ENCODE peak calls at places on chromosomes 16 and 17, in nine cellular contexts. U, O, W, F, N, C, I, R and Q are unnamed samples. For H3K9me3, the result is how much of the 10 kb centered on the place peaks cover.

GRCh38 chr17:51275381-51275780 is 15.0 kb downstream of the UTP18 start:
- DNase-seq in U (no peak), O (no peak), W (no peak), F (no peak), N (no peak), C (no peak), I (no peak), R (no peak), Q (no peak)

GRCh38 chr17:79654350-79654959 is 43.6 kb upstream of the RBFOX3 start:
- DNase-seq in U (no peak), O (no peak), W (no peak), F (no peak), N (no peak), C (no peak), I (no peak), R (no peak), Q (no peak)

GRCh38 chr16:57539072-57539796 is 2.9 kb upstream of the CCDC102A start:
- DNase-seq in U (no peak), O (no peak), W (no peak), F (no peak), N (no peak), C (no peak), I (no peak), R (no peak), Q (no peak)

GRCh38 chr17:45435481-45435880 is 2.8 kb upstream of the ARHGAP27 start:
- DNase-seq in U (no peak), O (no peak), W (no peak), F (no peak), N (no peak), C (no peak), I (no peak), R (no peak), Q (no peak)

GRCh38 chr17:81121841-81122733 is 43.2 kb upstream of the PVALEF start:
- DNase-seq in U (no peak), O (no peak), W (no peak), F (no peak), N (no peak), C (no peak), I (no peak), R (no peak), Q (no peak)

GRCh38 chr16:66502020-66502913 is 47.7 kb downstream of the TK2 start:
- DNase-seq in U (peak), O (no peak), W (peak), F (no peak), N (peak), C (no peak), I (peak), R (peak), Q (peak)

GRCh38 chr17:66191607-66192377 is at the start of gene CEP112:
- DNase-seq in U (peak), O (no peak), W (peak), F (peak), N (peak), C (peak), I (peak), R (peak), Q (peak)

GRCh38 chr17:7133424-7133823 is 18.8 kb upstream of the ASGR2 start:
- DNase-seq in U (no peak), O (no peak), W (peak), F (peak), N (peak), C (peak), I (peak), R (peak), Q (peak)

GRCh38 chr17:48639982-48640857 is 14.1 kb upstream of the HOXB9 start:
- DNase-seq in U (no peak), O (no peak), W (no peak), F (no peak), N (no peak), C (no peak), I (no peak), R (no peak), Q (no peak)

GRCh38 chr16:27414803-27415431 is 12.9 kb downstream of the IL21R start:
- DNase-seq in U (no peak), O (no peak), W (no peak), F (no peak), N (no peak), C (no peak), I (no peak), R (no peak), Q (no peak)

GRCh38 chr16:30382398-30383015 is at the start of gene SEPTIN1:
- DNase-seq in U (no peak), O (no peak), W (no peak), F (no peak), N (no peak), C (no peak), I (no peak), R (no peak), Q (no peak)

GRCh38 chr17:16622540-16623277 is 30.9 kb downstream of the ZNF624 start:
- DNase-seq in U (no peak), O (no peak), W (no peak), F (no peak), N (no peak), C (no peak), I (no peak), R (no peak), Q (no peak)

GRCh38 chr16:87314990-87315420 is 2.2 kb downstream of the C16orf95 start:
- DNase-seq in U (no peak), O (no peak), W (no peak), F (no peak), N (no peak), C (no peak), I (no peak), R (peak), Q (no peak)

GRCh38 chr16:17515421-17516210 is 44.9 kb upstream of the XYLT1 start:
- DNase-seq in U (no peak), O (no peak), W (no peak), F (no peak), N (no peak), C (no peak), I (no peak), R (no peak), Q (no peak)

DNA sequence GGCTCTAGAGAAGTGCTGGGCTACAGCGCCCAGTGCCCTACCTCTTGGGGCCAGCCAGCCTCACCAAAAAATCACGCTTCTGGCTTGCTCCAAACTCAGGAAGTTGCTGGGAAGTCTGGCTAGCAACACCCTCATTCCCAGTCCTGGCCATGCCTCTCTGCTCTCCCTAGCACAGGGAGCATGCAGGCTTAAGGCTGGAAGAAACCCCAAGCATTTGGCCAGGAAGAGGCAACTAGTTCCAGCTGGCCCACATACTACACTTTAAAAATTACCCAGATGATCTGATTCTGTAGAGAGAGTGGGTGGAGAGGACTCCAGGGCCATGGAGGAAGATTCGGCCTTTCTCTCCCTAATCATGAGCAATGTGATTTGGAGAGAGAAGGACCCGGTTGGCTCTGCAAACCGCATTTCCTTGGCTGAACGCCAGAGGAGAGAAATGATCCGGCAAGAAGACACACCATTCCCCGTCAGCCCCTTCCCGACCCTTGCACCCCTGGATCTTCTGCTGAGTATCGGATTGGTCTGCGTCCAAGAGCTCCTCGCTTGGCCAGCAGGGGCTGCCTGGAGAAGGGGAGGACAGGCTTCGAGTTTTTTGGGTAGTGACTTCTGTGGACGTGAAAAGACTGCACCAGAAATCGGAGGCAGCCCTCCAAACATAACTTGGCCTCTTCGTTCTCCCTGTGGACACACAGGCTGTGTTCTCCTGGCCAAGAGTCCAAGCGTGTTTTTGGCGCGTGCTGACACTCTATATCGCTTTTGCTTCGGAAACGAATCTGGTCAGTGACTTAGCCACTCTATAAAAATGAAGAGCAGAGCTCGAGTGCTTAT is 406.3 kb downstream of the WWOX start:
- DNase-seq in U (peak), O (no peak), W (peak), F (peak), N (peak), C (no peak), I (peak), R (peak), Q (peak)
- TF ChIP-seq CTCF in U (peak), O (no peak), W (peak), F (no peak), N (peak), C (peak), I (peak), R (peak), Q (peak)

DNA sequence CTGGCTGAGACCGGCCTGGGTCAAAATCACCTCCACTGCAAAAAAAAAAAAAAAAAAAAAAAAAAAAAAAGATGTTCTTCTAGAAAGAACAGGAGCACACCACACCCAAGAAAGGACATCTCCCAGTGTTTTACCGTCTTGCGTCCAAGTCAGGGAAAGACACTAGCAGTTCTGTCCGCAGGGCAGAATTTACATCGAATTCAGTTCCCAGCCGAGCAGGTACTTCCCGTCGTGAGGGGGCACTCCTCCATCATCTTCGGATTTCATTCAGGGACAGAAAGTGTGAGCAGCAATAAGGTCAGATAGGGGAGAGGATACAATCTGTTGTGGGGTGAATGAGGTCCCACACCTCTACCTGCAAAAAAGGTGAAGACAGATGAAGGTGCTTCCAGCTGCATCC is 574.7 kb downstream of the KCNJ18 start:
- DNase-seq in U (no peak), O (no peak), W (no peak), F (no peak), N (no peak), C (no peak), I (no peak), R (no peak), Q (no peak)
- H3K9me3 ChIP-seq in U (under half), O (under half), W (under half), F (under half), N (under half), C (under half), I (under half), R (under half), Q (under half)

DNA sequence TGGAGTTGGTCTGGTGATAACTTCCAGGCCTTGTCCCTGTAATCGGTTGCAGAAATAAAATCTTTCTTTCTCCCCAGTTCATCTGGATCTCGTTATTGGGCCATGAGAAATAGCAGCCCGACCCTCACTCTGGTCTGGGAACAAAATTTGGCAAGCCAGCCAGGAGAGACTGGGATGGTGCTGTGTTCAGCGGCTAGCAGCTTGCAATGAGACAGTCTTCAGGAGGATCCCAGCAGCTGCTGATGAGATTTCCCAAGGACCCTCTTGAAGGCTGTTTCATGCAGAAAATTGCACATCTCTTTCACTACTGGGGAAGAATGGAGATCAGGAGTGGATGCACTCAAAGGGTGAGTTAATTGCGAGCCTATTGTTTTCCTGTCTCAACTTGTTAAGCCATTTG is 5.4 kb upstream of the COIL start:
- DNase-seq in U (no peak), O (no peak), W (no peak), F (no peak), N (no peak), C (peak), I (no peak), R (no peak), Q (no peak)
- TF ChIP-seq CTCF in U (no peak), O (no peak), W (no peak), F (no peak), N (no peak), C (no peak), I (no peak), R (no peak), Q (no peak)

GRCh38 chr16:72437891-72438290 is 265.9 kb upstream of the PMFBP1 start:
- DNase-seq in U (no peak), O (no peak), W (no peak), F (no peak), N (no peak), C (no peak), I (no peak), R (no peak), Q (no peak)
- H3K9me3 ChIP-seq in U (under half), O (under half), W (under half), F (under half), N (under half), C (under half), I (under half), R (under half), Q (under half)

GRCh38 chr16:15482068-15482747 is 47.8 kb downstream of the BMERB1 start:
- DNase-seq in U (peak), O (peak), W (no peak), F (peak), N (peak), C (no peak), I (peak), R (peak), Q (peak)
- TF ChIP-seq CTCF in U (no peak), O (no peak), W (no peak), F (no peak), N (no peak), C (no peak), I (peak), R (no peak), Q (peak)